ENCODE peak calls at places on chromosomes 2 and 18, in four cellular contexts. K is K562, Z is SK-N-SH, V is HepG2. U is an unnamed sample.

GRCh38 chr2:205060269-205060668 is 515.0 kb downstream of the PARD3B start:
- DNase-seq in K (no peak), V (no peak), Z (no peak), U (no peak)

GRCh38 chr2:239436076-239436475 is 35.3 kb upstream of the HDAC4 start:
- DNase-seq in V (no peak), K (no peak), Z (no peak), U (no peak)

GRCh38 chr18:23356915-23357421 is 96.1 kb upstream of the RIOK3 start:
- DNase-seq in K (no peak), Z (no peak), V (peak; percentile 83), U (no peak)

GRCh38 chr18:76351961-76352581 is 143.0 kb downstream of the ZNF516 start:
- DNase-seq in Z (peak; percentile 92), V (peak; percentile 80), K (no peak), U (no peak)

GRCh38 chr2:15642334-15643208 is 50.9 kb downstream of the DDX1 start:
- DNase-seq in K (no peak), Z (no peak), V (peak; percentile 54), U (no peak)

GRCh38 chr2:223469270-223470057 is 132.7 kb downstream of the SCG2 start:
- DNase-seq in K (no peak), Z (no peak), V (no peak), U (no peak)

GRCh38 chr18:23560186-23560585 is 26.1 kb downstream of the NPC1 start:
- DNase-seq in Z (no peak), K (no peak), V (no peak), U (no peak)

GRCh38 chr2:207330912-207331311 is 165.2 kb upstream of the KLF7 start:
- DNase-seq in Z (no peak), K (peak; percentile 26), V (no peak), U (no peak)

GRCh38 chr18:76620326-76620813 is 125.3 kb upstream of the ZNF516 start:
- DNase-seq in K (peak; percentile 20), Z (no peak), V (no peak), U (peak; percentile 81)

GRCh38 chr2:84631047-84631446 is 114.7 kb downstream of the DNAH6 start:
- DNase-seq in K (peak; percentile 29), Z (peak; percentile 36), V (peak; percentile 48), U (no peak)

GRCh38 chr18:22314001-22314400 is 103.7 kb downstream of the CTAGE1 start:
- DNase-seq in K (no peak), V (no peak), Z (no peak), U (no peak)

GRCh38 chr2:234203135-234203984 is 152.9 kb downstream of the SPP2 start:
- DNase-seq in K (no peak), Z (no peak), V (peak; percentile 70), U (no peak)
- TF ChIP-seq FOXJ3 in K (no peak), Z (no peak), V (no peak), U (no peak)

DNA sequence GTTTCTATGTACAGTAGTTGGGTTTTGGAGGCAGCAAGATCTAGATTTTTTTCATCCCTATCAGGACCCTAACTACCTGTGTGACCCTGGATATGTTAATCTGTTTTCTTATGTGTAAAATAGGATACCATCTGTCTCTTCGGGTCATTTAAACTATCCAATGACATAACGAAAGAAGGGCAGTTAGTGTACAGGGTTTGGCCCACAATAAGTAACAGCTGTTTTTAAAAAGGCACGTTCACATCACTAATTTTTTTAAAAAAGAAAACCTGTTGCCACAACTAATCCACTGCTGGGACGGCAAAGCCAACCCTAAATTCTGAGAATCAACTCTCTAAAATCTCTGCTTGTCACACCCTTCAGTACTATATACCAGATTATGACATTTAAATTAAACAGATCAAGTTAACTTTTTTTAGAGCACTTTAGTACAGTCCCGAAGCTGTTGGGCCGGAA is 869 bp downstream of the USP40 start:
- DNase-seq in K (no peak), V (no peak), Z (no peak), U (no peak)
- TF ChIP-seq FOXJ3 in K (no peak), V (no peak), Z (no peak), U (no peak)

DNA sequence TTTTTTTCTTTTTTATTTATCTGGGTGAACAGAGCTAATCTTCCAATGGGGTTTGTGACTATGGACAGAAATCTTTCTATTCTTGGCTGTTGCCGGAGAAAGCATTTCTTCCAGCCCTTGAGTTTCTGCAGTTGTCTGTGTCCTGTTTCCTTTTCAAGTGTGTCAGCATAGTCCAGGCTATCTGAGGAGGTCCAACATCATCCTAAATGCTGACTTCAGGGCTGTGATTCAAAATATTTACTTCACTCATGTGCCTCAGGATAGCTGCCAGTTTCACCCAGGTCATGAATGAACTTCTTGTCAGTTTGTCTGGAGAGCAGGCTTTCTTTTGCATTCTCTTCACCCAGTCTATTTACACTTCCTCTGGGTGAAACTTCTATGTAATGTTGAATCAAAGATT is 27.9 kb downstream of the ITGAV start:
- DNase-seq in K (no peak), V (no peak), Z (no peak), U (no peak)
- TF ChIP-seq FOXJ3 in K (no peak), V (no peak), Z (no peak), U (no peak)

GRCh38 chr2:178426388-178426787 is 24.6 kb downstream of the PRKRA start:
- DNase-seq in V (no peak), Z (no peak), K (no peak), U (no peak)
- TF ChIP-seq FOXJ3 in V (no peak), Z (no peak), K (no peak), U (no peak)

GRCh38 chr18:70418551-70419311 is 129.9 kb downstream of the SOCS6 start:
- DNase-seq in K (no peak), Z (no peak), V (no peak), U (no peak)
- TF ChIP-seq FOXJ3 in K (no peak), Z (no peak), V (no peak), U (no peak)

DNA sequence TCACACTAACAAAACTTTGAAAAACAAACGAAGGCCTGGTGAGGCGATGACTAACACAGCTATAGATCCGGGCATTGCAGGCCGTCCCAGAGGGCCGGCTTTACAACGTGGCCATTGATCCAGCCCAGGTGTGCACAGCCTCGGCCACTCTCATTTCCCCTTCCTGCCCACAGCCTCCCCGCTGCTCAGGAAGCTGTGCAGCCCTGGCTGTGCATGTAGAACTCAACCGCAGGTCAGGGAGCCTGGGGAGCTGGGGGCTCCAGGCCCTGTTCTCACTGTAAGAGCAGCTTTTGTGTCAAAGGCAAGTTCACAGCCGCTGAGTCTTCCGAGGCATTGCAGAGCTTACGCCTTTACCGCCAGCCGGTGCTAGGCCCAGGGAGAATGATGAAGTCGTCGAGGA is 87.2 kb downstream of the LONRF2 start:
- DNase-seq in K (no peak), Z (no peak), V (no peak), U (peak; percentile 25)
- TF ChIP-seq FOXJ3 in K (no peak), Z (no peak), V (no peak), U (no peak)

DNA sequence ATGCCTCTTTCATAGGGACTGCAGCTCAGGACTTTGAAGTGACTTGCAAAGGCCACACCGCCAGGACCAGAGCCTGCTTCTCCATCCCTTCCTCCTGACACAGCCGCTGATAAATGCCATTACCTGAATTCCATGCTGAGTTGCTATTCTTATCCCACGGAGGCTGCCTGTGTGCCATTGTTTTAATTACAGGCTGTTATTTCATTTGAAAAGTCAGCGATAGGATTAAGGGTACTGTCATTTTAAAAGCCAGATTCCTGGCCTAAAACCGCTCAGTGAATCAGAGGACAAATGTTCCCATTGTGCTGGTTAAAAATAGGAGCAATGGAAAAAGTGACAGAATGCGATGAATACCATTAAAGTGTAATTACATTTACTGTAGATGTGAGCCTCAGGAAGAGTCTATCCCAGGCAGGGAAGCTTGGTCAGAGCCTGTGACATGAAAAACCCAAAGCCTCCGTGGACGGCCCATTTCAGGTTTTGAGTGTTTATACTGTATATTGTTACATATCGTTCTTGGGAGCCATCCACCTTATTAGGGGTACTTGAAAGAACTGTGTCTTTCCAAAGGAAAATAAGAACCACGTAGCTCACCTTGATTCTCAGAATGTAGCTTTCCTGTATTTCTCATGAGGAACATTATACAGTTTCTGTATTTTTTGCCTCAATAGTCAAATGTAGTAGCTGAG is 41.3 kb downstream of the PDCL3 start:
- DNase-seq in V (no peak), Z (no peak), K (no peak), U (no peak)
- TF ChIP-seq FOXJ3 in V (no peak), Z (no peak), K (no peak), U (no peak)

U was measured in WTC11.